ENCODE peak calls at places on chromosomes 13 and 19, in four cellular contexts. H is SK-N-SH, N is K562, X is HepG2. T is an unnamed sample.

GRCh38 chr19:18846862-18847515 is 15.2 kb downstream of the UPF1 start:
- DNase-seq in H (peak), N (peak), X (peak), T (no peak)

GRCh38 chr19:19742773-19743172 is 9.9 kb upstream of the ZNF14 start:
- DNase-seq in H (peak), N (no peak), X (no peak), T (no peak)

GRCh38 chr19:28794301-28794700 is 418.6 kb downstream of the UQCRFS1 start:
- DNase-seq in X (no peak), N (no peak), H (no peak), T (no peak)

GRCh38 chr19:39138221-39139211 is 12.9 kb downstream of the PAK4 start:
- DNase-seq in X (no peak), H (peak), N (no peak), T (no peak)

GRCh38 chr19:15118789-15119494 is 11.7 kb downstream of the SYDE1 start:
- DNase-seq in N (no peak), X (no peak), H (no peak), T (no peak)

GRCh38 chr13:30049692-30050091 is 199.3 kb upstream of the UBL3 start:
- DNase-seq in X (no peak), H (no peak), N (peak), T (no peak)

GRCh38 chr19:15379996-15380647 is 535 bp upstream of the AKAP8 start:
- DNase-seq in X (peak), H (no peak), N (peak), T (peak)

GRCh38 chr13:44566601-44567000 is 9.5 kb downstream of the TSC22D1 start:
- DNase-seq in N (no peak), X (no peak), H (no peak), T (no peak)

GRCh38 chr19:45166723-45167252 is 6.0 kb upstream of the NKPD1 start:
- DNase-seq in N (no peak), H (no peak), X (peak), T (no peak)

GRCh38 chr13:38340624-38341023 is 9.0 kb upstream of the UFM1 start:
- DNase-seq in N (no peak), X (no peak), H (no peak), T (no peak)

GRCh38 chr13:38338089-38338488 is 11.6 kb upstream of the UFM1 start:
- DNase-seq in H (no peak), X (no peak), N (no peak), T (no peak)

GRCh38 chr13:38346764-38347163 is 2.9 kb upstream of the UFM1 start:
- DNase-seq in N (no peak), H (no peak), X (no peak), T (no peak)

DNA sequence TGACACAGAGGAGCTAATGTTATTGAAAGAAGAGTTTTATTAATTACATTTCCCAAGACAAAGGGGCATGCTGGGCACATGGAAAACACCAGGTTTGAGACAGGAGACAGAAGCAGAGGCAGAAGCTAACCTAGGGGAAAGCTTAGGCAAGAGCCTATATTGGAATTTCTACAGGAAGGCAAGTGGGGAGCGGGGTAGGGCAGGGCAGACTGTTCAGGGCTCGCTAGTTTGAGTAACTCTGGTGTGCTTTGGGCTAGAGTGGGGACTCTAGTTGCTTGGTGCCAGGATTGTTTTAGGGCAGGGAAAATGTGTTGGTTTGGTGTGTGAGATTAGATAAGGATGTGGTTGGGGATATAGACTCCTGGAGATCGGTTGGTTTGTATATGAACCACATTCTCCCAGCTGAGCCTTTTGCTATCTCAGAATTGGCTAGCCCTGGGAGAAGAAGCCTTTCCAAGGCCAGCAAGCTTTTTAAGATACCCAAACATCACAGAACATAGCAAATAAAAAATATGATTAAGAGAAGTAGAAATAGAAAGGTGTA is 8.4 kb upstream of the UFM1 start:
- DNase-seq in X (no peak), H (no peak), N (peak), T (no peak)
- TF ChIP-seq GABPA in X (no peak), H (no peak), N (no peak), T (no peak)

DNA sequence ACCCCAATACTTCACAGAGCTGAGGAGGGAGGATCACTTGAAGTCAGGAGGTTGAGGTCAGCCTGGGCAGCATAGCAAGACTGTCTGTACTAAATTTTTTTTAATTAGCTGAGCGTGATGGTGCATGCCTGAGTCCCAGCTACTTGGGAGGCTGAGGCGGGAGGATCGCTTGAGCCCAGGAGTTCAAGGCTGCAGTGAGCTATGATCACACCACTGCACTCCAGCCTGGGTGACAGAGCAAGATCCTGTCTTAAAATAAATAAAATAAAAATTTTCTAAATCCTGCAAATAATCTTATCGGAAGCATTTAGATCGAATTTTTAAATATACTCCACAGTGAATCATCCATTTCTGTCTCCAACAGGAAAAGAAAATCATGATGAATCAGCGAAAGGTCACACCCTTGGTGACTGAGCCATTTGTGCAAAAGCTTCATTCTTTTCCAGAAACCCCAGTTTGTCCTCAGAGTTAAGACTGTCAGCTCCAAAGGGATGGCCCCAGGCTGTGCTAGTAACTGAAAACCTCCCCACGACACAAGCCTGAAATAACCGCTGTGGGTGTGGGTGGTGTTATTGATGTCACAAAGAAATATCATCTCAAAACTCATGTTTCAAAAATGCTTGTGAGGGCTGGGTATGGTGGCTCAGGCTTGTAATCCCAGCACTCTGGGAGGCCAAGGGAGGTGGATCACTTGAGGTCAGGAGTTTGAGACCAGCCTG is 167.6 kb downstream of the PTPRS start:
- DNase-seq in X (no peak), H (no peak), N (no peak), T (no peak)
- TF ChIP-seq GABPA in X (no peak), H (no peak), N (no peak), T (no peak)

GRCh38 chr19:5005096-5005495 is 36.2 kb downstream of the KDM4B start:
- DNase-seq in X (no peak), N (no peak), H (no peak), T (no peak)
- TF ChIP-seq GABPA in X (no peak), N (no peak), H (no peak), T (no peak)

GRCh38 chr13:31072041-31072440 is 89.7 kb downstream of the HSPH1 start:
- DNase-seq in X (no peak), N (no peak), H (no peak), T (no peak)

GRCh38 chr13:31073859-31074718 is 87.6 kb downstream of the HSPH1 start:
- DNase-seq in X (no peak), N (no peak), H (no peak), T (no peak)

GRCh38 chr13:31069808-31070544 is 91.7 kb downstream of the HSPH1 start:
- DNase-seq in X (no peak), N (no peak), H (no peak), T (no peak)

GRCh38 chr13:31074750-31075149 is 87.0 kb downstream of the HSPH1 start:
- DNase-seq in X (no peak), H (no peak), N (no peak), T (no peak)
- TF ChIP-seq GABPA in X (no peak), H (no peak), N (no peak), T (no peak)

GRCh38 chr13:27014406-27015359 is 156.9 kb downstream of the USP12 start:
- DNase-seq in X (no peak), N (no peak), H (no peak), T (no peak)

GRCh38 chr13:27011661-27012060 is 159.9 kb downstream of the USP12 start:
- DNase-seq in N (no peak), X (no peak), H (no peak), T (no peak)

GRCh38 chr13:27008733-27009132 is 162.9 kb downstream of the USP12 start:
- DNase-seq in H (no peak), X (no peak), N (no peak), T (no peak)

GRCh38 chr13:27016871-27017270 is 154.7 kb downstream of the USP12 start:
- DNase-seq in N (no peak), X (no peak), H (no peak), T (no peak)

DNA sequence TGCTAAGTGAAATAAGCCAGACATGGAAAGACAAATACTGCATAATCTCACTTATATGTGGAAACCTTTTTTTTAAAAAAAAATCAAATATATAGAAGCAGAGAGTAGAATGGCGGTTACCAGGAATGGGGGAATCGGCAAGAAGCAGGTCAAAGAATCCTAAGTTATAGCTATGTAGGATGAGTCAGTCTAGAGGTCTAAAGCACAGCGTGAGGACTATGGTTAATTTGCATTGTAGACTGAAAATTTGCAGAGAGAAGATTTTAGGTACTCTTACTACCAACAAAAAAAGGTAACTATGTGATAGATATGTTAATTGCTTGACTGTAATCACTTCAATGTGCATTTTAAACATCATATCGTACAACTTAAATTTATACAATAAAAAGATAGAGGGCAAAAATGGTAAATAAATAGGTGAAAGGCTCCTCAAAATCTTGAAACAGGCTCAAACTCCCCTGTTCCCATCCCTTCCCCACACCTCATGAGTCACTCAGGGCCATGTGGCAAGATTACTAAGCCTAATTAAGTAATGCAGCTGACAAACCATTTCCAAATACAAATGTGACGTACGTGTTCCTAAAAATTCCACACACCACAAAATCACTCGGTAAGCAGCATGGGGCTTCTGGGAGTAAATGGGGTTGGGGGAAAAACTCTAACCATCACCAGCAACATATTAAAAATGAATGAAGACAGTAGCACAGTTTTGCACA is 159.0 kb downstream of the USP12 start:
- DNase-seq in X (no peak), N (no peak), H (no peak), T (peak)
- TF ChIP-seq GABPA in X (no peak), N (no peak), H (no peak), T (no peak)

DNA sequence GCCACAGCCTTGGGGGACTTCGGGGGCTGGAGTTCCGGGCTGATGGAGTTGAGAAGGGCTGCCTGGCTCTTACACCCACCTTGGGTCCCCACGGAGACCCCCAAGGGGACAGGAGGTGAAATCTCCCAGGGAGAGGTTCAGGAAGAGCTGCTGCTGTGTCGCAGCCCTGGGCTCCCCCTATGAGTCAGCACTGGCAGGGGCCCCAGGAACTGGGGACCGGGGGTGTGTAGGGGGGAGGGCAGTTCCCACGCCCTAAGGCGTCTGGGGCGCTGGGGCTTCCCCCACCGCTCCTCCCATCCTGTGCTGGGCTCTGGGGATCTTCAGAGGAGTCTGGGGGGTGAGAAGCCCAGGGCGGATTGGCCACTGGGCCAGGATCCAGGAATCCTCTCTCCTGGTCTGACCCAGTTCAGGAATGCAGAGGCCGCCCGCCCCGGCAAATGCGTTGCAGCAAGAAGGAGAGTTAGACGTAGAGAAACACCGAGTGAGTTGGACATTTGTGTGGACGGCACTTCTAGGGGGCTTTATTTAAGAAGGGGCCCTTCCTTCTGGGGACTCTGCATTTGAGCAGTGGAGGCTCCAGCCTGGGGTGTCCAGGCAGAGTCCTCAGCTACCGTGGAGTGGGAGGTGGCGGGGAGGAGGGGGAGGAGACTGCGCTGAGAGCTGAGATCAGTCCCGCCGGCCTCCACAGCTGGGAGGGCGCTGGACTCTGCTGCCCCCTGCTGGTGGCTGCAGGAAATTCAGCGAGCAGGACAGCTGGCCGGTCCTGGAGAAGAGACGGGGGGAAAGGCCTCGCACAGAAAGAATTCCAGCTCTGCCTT is 15.0 kb upstream of the NANOS3 start:
- DNase-seq in X (peak), H (peak), N (peak), T (peak)
- TF ChIP-seq GABPA in X (no peak), H (no peak), N (peak), T (no peak)

GRCh38 chr13:99375806-99376080 is 68.5 kb upstream of the GPR183 start:
- DNase-seq in N (no peak), H (no peak), X (no peak), T (no peak)

GRCh38 chr13:99376924-99377323 is 69.7 kb upstream of the GPR183 start:
- DNase-seq in H (no peak), X (no peak), N (no peak), T (no peak)

GRCh38 chr13:99374994-99375805 is 68.0 kb upstream of the GPR183 start:
- DNase-seq in H (no peak), X (no peak), N (no peak), T (peak)

GRCh38 chr13:99377641-99378040 is 70.4 kb upstream of the GPR183 start:
- DNase-seq in N (no peak), H (no peak), X (no peak), T (no peak)

DNA sequence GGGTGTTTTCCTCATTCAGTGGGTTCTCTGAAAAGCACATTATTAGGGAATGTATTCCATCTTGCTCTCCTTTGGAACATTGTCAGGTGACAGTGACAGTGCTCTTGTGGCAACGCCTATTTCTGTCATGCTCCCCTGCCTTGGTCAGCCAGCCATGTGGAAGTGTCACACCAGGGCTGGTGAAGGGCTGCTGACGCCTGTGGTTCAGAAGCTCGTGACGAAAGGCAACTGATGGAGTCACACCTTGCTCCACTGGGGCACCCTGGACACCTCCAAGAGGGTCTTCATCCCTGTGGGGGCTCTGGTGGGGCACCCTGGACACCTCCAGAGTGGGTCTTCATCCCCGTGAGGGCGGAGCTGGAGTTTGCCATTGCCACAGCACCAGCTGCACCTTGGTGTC is 68.9 kb upstream of the GPR183 start:
- DNase-seq in N (no peak), H (no peak), X (no peak), T (no peak)
- TF ChIP-seq GABPA in N (no peak), H (no peak), X (no peak), T (no peak)

GRCh38 chr13:110250258-110250891 is 56.6 kb downstream of the COL4A1 start:
- DNase-seq in N (no peak), H (no peak), X (no peak), T (no peak)
- TF ChIP-seq GABPA in N (no peak), H (no peak), X (no peak), T (no peak)

T was measured in HL-60.